ENCODE peak calls at places on chromosomes 3 and 15, in eight cellular contexts. One of them, this sample, is unnamed.

GRCh38 chr15:48577495-48577894 is 68.0 kb downstream of the FBN1 start:
- DNase-seq in bronchial epithelial cell: peak
- DNase-seq in body of pancreas: no peak
- DNase-seq in fibroblast of pulmonary artery: peak
- DNase-seq in colonic mucosa: no peak
- DNase-seq in nephron progenitor cell: no peak
- DNase-seq in brain microvascular endothelial cell: peak
- DNase-seq in HFF-Myc: peak
- DNase-seq in this sample: no peak

GRCh38 chr3:65902304-65902793 is 136.4 kb downstream of the MAGI1 start:
- DNase-seq in bronchial epithelial cell: peak
- DNase-seq in body of pancreas: no peak
- DNase-seq in fibroblast of pulmonary artery: no peak
- DNase-seq in colonic mucosa: peak
- DNase-seq in nephron progenitor cell: peak
- DNase-seq in brain microvascular endothelial cell: no peak
- DNase-seq in HFF-Myc: no peak
- DNase-seq in this sample: no peak

GRCh38 chr3:122356402-122356801 is 26.6 kb downstream of the MIX23 start:
- DNase-seq in bronchial epithelial cell: peak
- DNase-seq in body of pancreas: peak
- DNase-seq in fibroblast of pulmonary artery: peak
- DNase-seq in colonic mucosa: peak
- DNase-seq in nephron progenitor cell: peak
- DNase-seq in brain microvascular endothelial cell: no peak
- DNase-seq in HFF-Myc: peak
- DNase-seq in this sample: no peak

GRCh38 chr3:194266658-194267005 is 84.5 kb downstream of the CPN2 start:
- DNase-seq in bronchial epithelial cell: no peak
- DNase-seq in body of pancreas: peak
- DNase-seq in fibroblast of pulmonary artery: peak
- DNase-seq in colonic mucosa: peak
- DNase-seq in nephron progenitor cell: no peak
- DNase-seq in brain microvascular endothelial cell: no peak
- DNase-seq in HFF-Myc: no peak
- DNase-seq in this sample: no peak

GRCh38 chr15:31337352-31338031 is 10.9 kb downstream of the KLF13 start:
- DNase-seq in bronchial epithelial cell: no peak
- DNase-seq in body of pancreas: no peak
- DNase-seq in fibroblast of pulmonary artery: no peak
- DNase-seq in colonic mucosa: no peak
- DNase-seq in nephron progenitor cell: no peak
- DNase-seq in brain microvascular endothelial cell: no peak
- DNase-seq in HFF-Myc: no peak
- DNase-seq in this sample: no peak

GRCh38 chr3:144746631-144747030 is 775.0 kb downstream of the DIPK2A start:
- DNase-seq in bronchial epithelial cell: no peak
- DNase-seq in body of pancreas: no peak
- DNase-seq in fibroblast of pulmonary artery: peak
- DNase-seq in colonic mucosa: no peak
- DNase-seq in nephron progenitor cell: no peak
- DNase-seq in brain microvascular endothelial cell: peak
- DNase-seq in HFF-Myc: no peak
- DNase-seq in this sample: no peak

GRCh38 chr3:43155464-43156121 is 49.7 kb upstream of the POMGNT2 start:
- DNase-seq in bronchial epithelial cell: peak
- DNase-seq in body of pancreas: peak
- DNase-seq in fibroblast of pulmonary artery: peak
- DNase-seq in colonic mucosa: peak
- DNase-seq in nephron progenitor cell: peak
- DNase-seq in brain microvascular endothelial cell: peak
- DNase-seq in HFF-Myc: peak
- DNase-seq in this sample: no peak

GRCh38 chr15:24269923-24270322 is 405.7 kb upstream of the NPAP1 start:
- DNase-seq in bronchial epithelial cell: no peak
- DNase-seq in body of pancreas: peak
- DNase-seq in fibroblast of pulmonary artery: no peak
- DNase-seq in colonic mucosa: no peak
- DNase-seq in nephron progenitor cell: no peak
- DNase-seq in brain microvascular endothelial cell: no peak
- DNase-seq in HFF-Myc: no peak
- DNase-seq in this sample: no peak

GRCh38 chr3:24145481-24145880 is 200.4 kb downstream of the NR1D2 start:
- DNase-seq in bronchial epithelial cell: no peak
- DNase-seq in body of pancreas: no peak
- DNase-seq in fibroblast of pulmonary artery: peak
- DNase-seq in colonic mucosa: no peak
- DNase-seq in nephron progenitor cell: no peak
- DNase-seq in brain microvascular endothelial cell: no peak
- DNase-seq in HFF-Myc: no peak
- DNase-seq in this sample: no peak

GRCh38 chr3:195012100-195012499 is 258.9 kb downstream of the XXYLT1 start:
- DNase-seq in bronchial epithelial cell: no peak
- DNase-seq in body of pancreas: no peak
- DNase-seq in fibroblast of pulmonary artery: no peak
- DNase-seq in colonic mucosa: no peak
- DNase-seq in nephron progenitor cell: no peak
- DNase-seq in brain microvascular endothelial cell: no peak
- DNase-seq in HFF-Myc: no peak
- DNase-seq in this sample: no peak

GRCh38 chr3:188133646-188134045 is 20.3 kb upstream of the LPP start:
- DNase-seq in bronchial epithelial cell: no peak
- DNase-seq in body of pancreas: no peak
- DNase-seq in fibroblast of pulmonary artery: peak
- DNase-seq in colonic mucosa: no peak
- DNase-seq in nephron progenitor cell: no peak
- DNase-seq in brain microvascular endothelial cell: peak
- DNase-seq in HFF-Myc: no peak
- DNase-seq in this sample: no peak

GRCh38 chr15:77282333-77282732 is 137.6 kb downstream of the PEAK1 start:
- DNase-seq in bronchial epithelial cell: no peak
- DNase-seq in body of pancreas: no peak
- DNase-seq in fibroblast of pulmonary artery: peak
- DNase-seq in colonic mucosa: no peak
- DNase-seq in nephron progenitor cell: no peak
- DNase-seq in brain microvascular endothelial cell: peak
- DNase-seq in HFF-Myc: peak
- DNase-seq in this sample: peak

GRCh38 chr15:69607101-69607500 is 154.5 kb downstream of the RPLP1 start:
- DNase-seq in bronchial epithelial cell: no peak
- DNase-seq in body of pancreas: no peak
- DNase-seq in fibroblast of pulmonary artery: peak
- DNase-seq in colonic mucosa: no peak
- DNase-seq in nephron progenitor cell: no peak
- DNase-seq in brain microvascular endothelial cell: peak
- DNase-seq in HFF-Myc: no peak
- DNase-seq in this sample: peak

GRCh38 chr3:55813268-55814097 is 326.4 kb upstream of the WNT5A start:
- DNase-seq in bronchial epithelial cell: peak
- DNase-seq in body of pancreas: no peak
- DNase-seq in fibroblast of pulmonary artery: no peak
- DNase-seq in colonic mucosa: no peak
- DNase-seq in nephron progenitor cell: no peak
- DNase-seq in brain microvascular endothelial cell: no peak
- DNase-seq in HFF-Myc: no peak
- DNase-seq in this sample: peak

GRCh38 chr3:126355777-126356372 is 1.3 kb downstream of the KLF15 start:
- DNase-seq in bronchial epithelial cell: no peak
- DNase-seq in body of pancreas: peak
- DNase-seq in fibroblast of pulmonary artery: peak
- DNase-seq in colonic mucosa: peak
- DNase-seq in nephron progenitor cell: peak
- DNase-seq in brain microvascular endothelial cell: peak
- DNase-seq in HFF-Myc: peak
- DNase-seq in this sample: no peak

GRCh38 chr3:170055209-170055608 is 17.4 kb downstream of the GPR160 start:
- DNase-seq in bronchial epithelial cell: peak
- DNase-seq in body of pancreas: no peak
- DNase-seq in fibroblast of pulmonary artery: no peak
- DNase-seq in colonic mucosa: no peak
- DNase-seq in nephron progenitor cell: no peak
- DNase-seq in brain microvascular endothelial cell: peak
- DNase-seq in HFF-Myc: no peak
- DNase-seq in this sample: no peak

GRCh38 chr3:24496529-24497482 is 2.2 kb upstream of the THRB start:
- DNase-seq in bronchial epithelial cell: no peak
- DNase-seq in body of pancreas: peak
- DNase-seq in fibroblast of pulmonary artery: peak
- DNase-seq in colonic mucosa: peak
- DNase-seq in nephron progenitor cell: peak
- DNase-seq in brain microvascular endothelial cell: peak
- DNase-seq in HFF-Myc: peak
- DNase-seq in this sample: peak

GRCh38 chr15:57152133-57152532 is 224.2 kb upstream of the CGNL1 start:
- DNase-seq in bronchial epithelial cell: no peak
- DNase-seq in body of pancreas: no peak
- DNase-seq in fibroblast of pulmonary artery: no peak
- DNase-seq in colonic mucosa: no peak
- DNase-seq in nephron progenitor cell: no peak
- DNase-seq in brain microvascular endothelial cell: no peak
- DNase-seq in HFF-Myc: no peak
- DNase-seq in this sample: no peak

GRCh38 chr15:78810377-78811123 is 714 bp downstream of the ADAMTS7 start:
- DNase-seq in bronchial epithelial cell: no peak
- DNase-seq in body of pancreas: peak
- DNase-seq in fibroblast of pulmonary artery: peak
- DNase-seq in colonic mucosa: peak
- DNase-seq in nephron progenitor cell: peak
- DNase-seq in brain microvascular endothelial cell: peak
- DNase-seq in HFF-Myc: no peak
- DNase-seq in this sample: no peak

GRCh38 chr3:71581451-71581980 is 2.0 kb downstream of the FOXP1 start:
- DNase-seq in bronchial epithelial cell: no peak
- DNase-seq in body of pancreas: peak
- DNase-seq in fibroblast of pulmonary artery: no peak
- DNase-seq in colonic mucosa: peak
- DNase-seq in nephron progenitor cell: peak
- DNase-seq in brain microvascular endothelial cell: no peak
- DNase-seq in HFF-Myc: no peak
- DNase-seq in this sample: no peak

GRCh38 chr15:41332788-41333527 is at the start of gene NUSAP1:
- DNase-seq in bronchial epithelial cell: peak
- DNase-seq in body of pancreas: no peak
- DNase-seq in fibroblast of pulmonary artery: no peak
- DNase-seq in colonic mucosa: no peak
- DNase-seq in nephron progenitor cell: no peak
- DNase-seq in brain microvascular endothelial cell: no peak
- DNase-seq in HFF-Myc: no peak
- DNase-seq in this sample: no peak

GRCh38 chr3:82525-82924 is 114.0 kb upstream of the CHL1 start:
- DNase-seq in bronchial epithelial cell: no peak
- DNase-seq in body of pancreas: no peak
- DNase-seq in fibroblast of pulmonary artery: no peak
- DNase-seq in colonic mucosa: no peak
- DNase-seq in nephron progenitor cell: no peak
- DNase-seq in brain microvascular endothelial cell: no peak
- DNase-seq in HFF-Myc: no peak
- DNase-seq in this sample: no peak

GRCh38 chr3:120894285-120894684 is 13.7 kb upstream of the STXBP5L start:
- DNase-seq in bronchial epithelial cell: no peak
- DNase-seq in body of pancreas: no peak
- DNase-seq in fibroblast of pulmonary artery: peak
- DNase-seq in colonic mucosa: peak
- DNase-seq in nephron progenitor cell: peak
- DNase-seq in brain microvascular endothelial cell: no peak
- DNase-seq in HFF-Myc: no peak
- DNase-seq in this sample: peak

GRCh38 chr15:48868549-48868948 is 9.4 kb upstream of the EID1 start:
- DNase-seq in bronchial epithelial cell: peak
- DNase-seq in body of pancreas: no peak
- DNase-seq in fibroblast of pulmonary artery: peak
- DNase-seq in colonic mucosa: no peak
- DNase-seq in nephron progenitor cell: no peak
- DNase-seq in brain microvascular endothelial cell: peak
- DNase-seq in HFF-Myc: peak
- DNase-seq in this sample: peak

GRCh38 chr15:81411056-81411455 is 37.0 kb upstream of the TMC3 start:
- DNase-seq in bronchial epithelial cell: no peak
- DNase-seq in body of pancreas: no peak
- DNase-seq in fibroblast of pulmonary artery: no peak
- DNase-seq in colonic mucosa: no peak
- DNase-seq in nephron progenitor cell: no peak
- DNase-seq in brain microvascular endothelial cell: no peak
- DNase-seq in HFF-Myc: no peak
- DNase-seq in this sample: no peak
- TF ChIP-seq CTCF in bronchial epithelial cell: no peak
- TF ChIP-seq CTCF in body of pancreas: no peak
- TF ChIP-seq CTCF in fibroblast of pulmonary artery: no peak
- TF ChIP-seq CTCF in colonic mucosa: no peak
- TF ChIP-seq CTCF in nephron progenitor cell: no peak
- TF ChIP-seq CTCF in brain microvascular endothelial cell: peak
- TF ChIP-seq CTCF in HFF-Myc: peak
- TF ChIP-seq CTCF in this sample: no peak

GRCh38 chr3:39065197-39065596 is 13.4 kb downstream of the WDR48 start:
- DNase-seq in bronchial epithelial cell: peak
- DNase-seq in body of pancreas: no peak
- DNase-seq in fibroblast of pulmonary artery: peak
- DNase-seq in colonic mucosa: peak
- DNase-seq in nephron progenitor cell: peak
- DNase-seq in brain microvascular endothelial cell: peak
- DNase-seq in HFF-Myc: no peak
- DNase-seq in this sample: no peak
- TF ChIP-seq CTCF in bronchial epithelial cell: peak
- TF ChIP-seq CTCF in body of pancreas: no peak
- TF ChIP-seq CTCF in fibroblast of pulmonary artery: peak
- TF ChIP-seq CTCF in colonic mucosa: no peak
- TF ChIP-seq CTCF in nephron progenitor cell: peak
- TF ChIP-seq CTCF in brain microvascular endothelial cell: peak
- TF ChIP-seq CTCF in HFF-Myc: peak
- TF ChIP-seq CTCF in this sample: peak

DNA sequence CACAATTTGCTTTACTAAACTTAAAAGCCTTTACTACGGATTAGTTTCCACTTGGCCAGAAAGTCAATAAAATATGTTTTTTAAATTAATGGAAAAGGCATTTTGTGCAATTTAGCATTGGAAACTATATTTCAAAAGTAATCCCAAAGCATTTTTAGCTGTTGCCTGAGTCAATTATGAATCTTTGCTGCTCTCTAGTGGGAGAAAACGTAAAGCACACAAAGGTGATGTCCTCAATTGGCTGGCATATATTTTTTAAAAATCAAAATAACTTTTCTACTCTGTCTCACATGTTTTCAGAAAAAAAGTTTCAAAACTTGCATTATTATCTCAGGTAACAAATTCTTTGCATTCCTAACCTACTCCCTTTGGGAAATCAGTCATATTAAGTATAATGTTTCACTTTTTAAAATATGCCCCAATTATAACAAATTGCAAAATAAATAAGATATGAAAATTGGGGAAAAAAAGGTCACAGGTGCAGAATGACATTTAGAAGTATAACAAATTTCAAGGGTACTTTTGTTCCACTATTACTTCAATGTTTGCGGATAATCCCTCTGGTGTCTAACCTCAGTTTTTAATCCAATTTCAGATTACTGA is 47.2 kb upstream of the TEX55 start:
- DNase-seq in bronchial epithelial cell: peak
- DNase-seq in body of pancreas: no peak
- DNase-seq in fibroblast of pulmonary artery: peak
- DNase-seq in colonic mucosa: no peak
- DNase-seq in nephron progenitor cell: peak
- DNase-seq in brain microvascular endothelial cell: peak
- DNase-seq in HFF-Myc: peak
- DNase-seq in this sample: peak
- TF ChIP-seq CTCF in bronchial epithelial cell: peak
- TF ChIP-seq CTCF in body of pancreas: peak
- TF ChIP-seq CTCF in fibroblast of pulmonary artery: peak
- TF ChIP-seq CTCF in colonic mucosa: peak
- TF ChIP-seq CTCF in nephron progenitor cell: peak
- TF ChIP-seq CTCF in brain microvascular endothelial cell: peak
- TF ChIP-seq CTCF in HFF-Myc: peak
- TF ChIP-seq CTCF in this sample: peak

GRCh38 chr3:51337666-51338065 is 47.4 kb upstream of the MANF start:
- DNase-seq in bronchial epithelial cell: no peak
- DNase-seq in body of pancreas: no peak
- DNase-seq in fibroblast of pulmonary artery: no peak
- DNase-seq in colonic mucosa: no peak
- DNase-seq in nephron progenitor cell: no peak
- DNase-seq in brain microvascular endothelial cell: no peak
- DNase-seq in HFF-Myc: no peak
- DNase-seq in this sample: no peak
- TF ChIP-seq CTCF in bronchial epithelial cell: no peak
- TF ChIP-seq CTCF in body of pancreas: no peak
- TF ChIP-seq CTCF in fibroblast of pulmonary artery: no peak
- TF ChIP-seq CTCF in colonic mucosa: no peak
- TF ChIP-seq CTCF in nephron progenitor cell: no peak
- TF ChIP-seq CTCF in brain microvascular endothelial cell: no peak
- TF ChIP-seq CTCF in HFF-Myc: no peak
- TF ChIP-seq CTCF in this sample: no peak

This sample was measured in AG09309.